ENCODE peak calls at places on chromosomes 5 and 9, in five cellular contexts. E, J, S, O and N are unnamed samples.
A peak's percentile ranks its signal among the peaks of the same experiment; 100 is the strongest.

GRCh38 chr5:109939109-109939682 is 249.5 kb downstream of the MAN2A1 start:
- DNase-seq in E (no peak), J (no peak), S (no peak), O (no peak), N (no peak)

GRCh38 chr5:174384509-174384947 is 339.0 kb downstream of the NSG2 start:
- DNase-seq in E (no peak), J (no peak), S (no peak), O (no peak), N (no peak)

GRCh38 chr9:137482094-137482781 is 23.1 kb upstream of the NSMF start:
- DNase-seq in E (peak; percentile 76), J (no peak), S (peak; percentile 39), O (no peak), N (peak; percentile 63)

GRCh38 chr5:74325866-74326265 is 314.7 kb downstream of the ENC1 start:
- DNase-seq in E (no peak), J (no peak), S (no peak), O (no peak), N (no peak)

GRCh38 chr9:26811106-26811505 is 81.5 kb downstream of the CAAP1 start:
- DNase-seq in E (no peak), J (no peak), S (no peak), O (no peak), N (no peak)

GRCh38 chr9:33159058-33159759 is 7.9 kb downstream of the B4GALT1 start:
- DNase-seq in E (peak; percentile 85), J (peak; percentile 52), S (peak; percentile 90), O (no peak), N (peak; percentile 71)

GRCh38 chr5:101160002-101160401 is 256.9 kb upstream of the ST8SIA4 start:
- DNase-seq in E (no peak), J (no peak), S (no peak), O (no peak), N (no peak)

GRCh38 chr9:133647148-133647547 is 11.0 kb downstream of the DBH start:
- DNase-seq in E (no peak), J (no peak), S (no peak), O (no peak), N (no peak)

GRCh38 chr9:96491079-96491879 is 41.3 kb downstream of the HABP4 start:
- DNase-seq in E (no peak), J (no peak), S (no peak), O (no peak), N (no peak)

GRCh38 chr5:82351754-82352145 is 73.6 kb upstream of the RPS23 start:
- DNase-seq in E (no peak), J (no peak), S (no peak), O (peak; percentile 73), N (no peak)

GRCh38 chr5:87367243-87367642 is 45.5 kb downstream of the CCNH start:
- DNase-seq in E (no peak), J (no peak), S (no peak), O (no peak), N (no peak)

GRCh38 chr5:99379187-99379586 is 450.4 kb upstream of the CHD1 start:
- DNase-seq in E (no peak), J (no peak), S (no peak), O (peak; percentile 4), N (no peak)

DNA sequence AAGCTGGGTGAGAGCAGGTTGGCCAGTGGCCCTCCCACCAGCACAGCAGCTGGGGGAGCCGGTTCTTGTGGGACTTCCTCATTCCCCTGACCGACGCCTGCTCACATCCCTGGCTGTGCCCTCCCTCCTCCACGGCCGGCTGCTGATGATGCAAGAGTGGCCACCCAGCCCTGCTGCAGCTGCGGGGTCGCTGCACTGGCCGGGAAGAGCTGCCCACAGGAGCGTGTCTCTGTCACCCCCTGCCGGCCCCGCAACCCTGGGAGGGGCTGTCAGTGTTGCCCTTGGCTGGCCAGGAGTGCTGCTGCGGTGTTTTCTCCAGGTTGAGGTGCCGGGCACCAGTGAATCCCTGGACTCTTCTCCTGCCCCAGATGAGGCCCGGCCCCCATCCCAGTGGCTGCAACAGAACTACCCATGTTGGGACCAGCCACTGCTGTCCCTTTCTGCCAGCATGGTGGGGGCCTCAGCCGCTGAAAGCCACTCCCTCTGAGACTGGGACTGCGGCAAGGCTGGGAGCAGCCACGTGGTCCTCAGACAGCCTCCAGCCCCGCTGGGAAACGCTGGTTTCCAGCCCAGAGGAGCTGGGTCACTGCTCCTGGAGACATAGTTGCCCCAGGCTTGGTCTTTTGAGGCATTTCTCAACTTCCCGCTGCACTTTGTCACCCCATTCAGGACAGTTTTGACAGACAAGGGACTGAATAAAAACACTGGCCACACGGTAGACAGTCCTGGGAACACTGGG is 739 bp downstream of the CARD9 start:
- DNase-seq in E (no peak), J (no peak), S (peak; percentile 60), O (no peak), N (peak; percentile 72)
- H3K4me3 ChIP-seq in E (no peak overlapping the region), J (no peak overlapping the region), S (peak overlapping the region; percentile 39), O (no peak overlapping the region), N (peak overlapping the region; percentile 22)

GRCh38 chr5:140857987-140858240 is 2.2 kb downstream of the PCDHA10 start:
- DNase-seq in E (no peak), J (no peak), S (no peak), O (no peak), N (peak; percentile 11)
- H3K9me3 ChIP-seq in E (peaks cover 25% of the 10 kb centered on the region), J (no peaks in the 10 kb centered on the region), S (no peaks in the 10 kb centered on the region), O (no peaks in the 10 kb centered on the region), N (peaks cover 4% of the 10 kb centered on the region)

DNA sequence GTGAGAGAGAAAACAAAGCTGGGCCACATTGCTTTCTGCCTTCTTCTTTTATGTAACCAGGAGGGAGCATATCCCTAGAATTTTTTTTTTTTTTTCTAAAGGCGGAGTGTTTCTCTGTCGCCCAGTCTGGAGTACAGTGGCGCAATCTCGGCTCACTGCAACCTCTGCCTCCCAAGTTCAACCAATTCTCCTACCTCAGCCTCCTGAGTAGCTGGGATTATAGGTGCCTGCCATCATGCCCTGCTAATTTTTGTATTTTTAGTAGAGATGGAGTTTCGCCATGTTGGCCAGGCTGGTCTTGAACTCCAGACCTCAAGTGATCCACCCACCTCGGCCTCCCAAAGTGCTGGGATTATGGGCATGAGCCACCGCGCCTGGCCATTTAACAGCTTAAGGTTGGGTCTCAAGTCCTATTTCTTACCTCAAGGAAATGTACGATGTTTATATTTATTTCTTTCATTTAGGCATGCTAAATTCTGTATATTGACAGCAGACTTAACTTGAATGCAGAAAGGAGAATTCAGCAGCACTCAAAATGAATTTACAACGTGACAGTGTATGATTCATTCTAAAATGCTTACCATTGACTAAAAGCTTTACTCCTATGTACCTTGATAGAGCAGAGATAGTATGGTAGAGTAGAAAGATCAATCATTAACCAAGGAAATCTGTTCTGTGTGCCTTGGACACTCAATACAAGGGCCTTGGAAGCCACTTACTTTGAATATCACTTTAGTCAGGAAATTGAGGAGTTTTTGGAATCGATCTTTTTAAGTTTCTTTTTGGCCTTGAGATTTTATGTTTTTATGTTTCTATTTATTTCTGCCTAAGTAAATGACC is 100.9 kb downstream of the F2RL2 start:
- DNase-seq in E (no peak), J (no peak), S (no peak), O (no peak), N (no peak)
- H3K4me1 ChIP-seq in E (no peaks in the 10 kb centered on the region), J (peaks cover 9% of the 10 kb centered on the region), S (no peaks in the 10 kb centered on the region), O (peaks cover 52% of the 10 kb centered on the region), N (no peaks in the 10 kb centered on the region)

GRCh38 chr9:130188860-130189481 is 16.8 kb downstream of the NCS1 start:
- DNase-seq in E (no peak), J (no peak), S (no peak), O (no peak), N (no peak)

GRCh38 chr9:130185494-130186005 is 13.3 kb downstream of the NCS1 start:
- DNase-seq in E (no peak), J (no peak), S (no peak), O (no peak), N (no peak)

GRCh38 chr9:130186051-130186450 is 13.8 kb downstream of the NCS1 start:
- DNase-seq in E (no peak), J (no peak), S (no peak), O (no peak), N (no peak)

GRCh38 chr9:130187523-130187846 is 15.3 kb downstream of the NCS1 start:
- DNase-seq in E (no peak), J (no peak), S (no peak), O (no peak), N (no peak)

GRCh38 chr9:130186839-130187522 is 14.8 kb downstream of the NCS1 start:
- DNase-seq in E (peak; percentile 89), J (no peak), S (no peak), O (no peak), N (no peak)
- H3K4me3 ChIP-seq in E (no peak overlapping the region), J (no peak overlapping the region), S (peak overlapping the region; percentile 28), O (no peak overlapping the region), N (no peak overlapping the region)

GRCh38 chr5:159304961-159305595 is 25.2 kb downstream of the IL12B start:
- DNase-seq in E (no peak), J (no peak), S (no peak), O (no peak), N (no peak)

GRCh38 chr5:159303286-159303685 is 27.0 kb downstream of the IL12B start:
- DNase-seq in E (no peak), J (no peak), S (no peak), O (no peak), N (no peak)

DNA sequence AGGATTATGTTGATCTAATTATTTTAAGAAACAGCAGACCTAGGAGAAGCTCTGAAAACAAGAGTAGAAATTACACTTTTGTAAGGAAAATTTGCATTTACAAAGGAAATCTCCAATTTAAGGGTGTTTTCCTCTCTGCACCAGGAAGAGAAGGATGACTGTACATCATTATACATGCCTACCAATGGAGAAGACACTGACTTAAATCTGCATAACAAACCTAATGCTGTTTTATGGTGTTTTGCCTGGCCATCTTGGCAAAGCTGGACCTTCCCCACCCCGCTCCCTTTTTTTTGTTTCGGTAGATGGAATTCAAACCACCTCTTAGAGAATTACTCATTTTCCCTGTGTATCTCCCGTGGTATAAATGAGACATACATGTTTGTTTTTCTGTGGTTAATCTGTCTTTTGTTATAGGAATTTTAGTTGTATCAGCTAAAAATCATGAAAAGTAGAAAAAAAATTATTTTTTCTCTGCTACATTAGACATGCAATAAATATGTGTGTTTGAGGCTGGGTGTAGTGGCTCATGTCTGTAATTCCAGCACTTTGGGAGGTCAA is 28.9 kb downstream of the IL12B start:
- DNase-seq in E (no peak), J (no peak), S (no peak), O (peak; percentile 66), N (no peak)
- H3K9me3 ChIP-seq in E (peaks cover 14% of the 10 kb centered on the region), J (no peaks in the 10 kb centered on the region), S (no peaks in the 10 kb centered on the region), O (peaks cover 3% of the 10 kb centered on the region), N (peaks cover 4% of the 10 kb centered on the region)

DNA sequence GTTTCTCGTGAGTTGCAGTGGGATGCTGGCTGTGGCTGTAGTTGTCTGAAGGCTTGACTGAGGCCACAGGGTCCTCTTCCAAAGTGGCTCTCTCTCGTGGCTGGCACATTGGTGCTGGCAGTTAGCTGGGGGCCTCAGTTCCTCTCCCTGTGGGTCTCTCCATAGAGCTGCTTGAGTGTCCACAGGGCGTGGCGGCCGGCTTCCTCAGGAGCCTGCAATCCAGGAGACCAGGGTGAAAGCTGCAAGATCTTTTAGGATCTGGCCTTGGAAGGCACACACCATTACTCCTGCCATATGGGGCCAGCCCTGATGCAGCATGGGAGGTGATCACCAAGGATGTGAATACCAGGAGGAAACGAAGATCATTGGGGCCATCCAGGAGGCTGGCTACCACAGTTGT is 41.1 kb downstream of the ANKRD33B start:
- DNase-seq in E (no peak), J (no peak), S (no peak), O (no peak), N (no peak)
- H3K4me1 ChIP-seq in E (no peaks in the 10 kb centered on the region), J (peaks cover 6% of the 10 kb centered on the region), S (peaks cover 20% of the 10 kb centered on the region), O (peaks cover 6% of the 10 kb centered on the region), N (peaks cover 25% of the 10 kb centered on the region)

GRCh38 chr9:23769307-23769935 is 56.6 kb downstream of the ELAVL2 start:
- DNase-seq in E (no peak), J (no peak), S (no peak), O (no peak), N (no peak)
- H3K4me3 ChIP-seq in E (no peak overlapping the region), J (no peak overlapping the region), S (no peak overlapping the region), O (no peak overlapping the region), N (no peak overlapping the region)